ENCODE peak calls at places on chromosomes 7 and 10, in four cellular contexts. E is left ventricle myocardium inferior, T is BJ, W is AG09309. V is an unnamed sample.

GRCh38 chr7:101922631-101923275 is 105.3 kb downstream of the CUX1 start:
- DNase-seq in E (no peak), W (no peak), T (no peak), V (no peak)

GRCh38 chr7:87231243-87231642 is 11.7 kb upstream of the TMEM243 start:
- DNase-seq in E (peak; percentile 21), W (no peak), T (no peak), V (no peak)

GRCh38 chr10:68560201-68560915 is at the start of gene TET1:
- DNase-seq in T (no peak), E (peak; percentile 50), W (no peak), V (no peak)

GRCh38 chr10:663466-663751 is 26.1 kb downstream of the DIP2C start:
- DNase-seq in T (no peak), W (no peak), E (no peak), V (no peak)

GRCh38 chr10:78346721-78347120 is 313.1 kb downstream of the RPS24 start:
- DNase-seq in E (no peak), T (no peak), W (no peak), V (no peak)

GRCh38 chr10:36033808-36034207 is 391.7 kb upstream of the FZD8 start:
- DNase-seq in W (no peak), T (no peak), E (no peak), V (no peak)

GRCh38 chr7:117424090-117424829 is 3.0 kb downstream of the ASZ1 start:
- DNase-seq in W (no peak), E (no peak), T (no peak), V (no peak)

GRCh38 chr10:89213191-89213808 is 6.2 kb upstream of the CH25H start:
- DNase-seq in W (no peak), E (no peak), T (no peak), V (no peak)

GRCh38 chr10:8402469-8403074 is 348.1 kb downstream of the GATA3 start:
- DNase-seq in W (no peak), T (no peak), E (no peak), V (no peak)

GRCh38 chr7:42155836-42156540 is 81.0 kb downstream of the GLI3 start:
- DNase-seq in E (no peak), W (no peak), T (no peak), V (no peak)

GRCh38 chr7:157691521-157692155 is 354.8 kb downstream of the DNAJB6 start:
- DNase-seq in W (no peak), E (no peak), T (no peak), V (no peak)

GRCh38 chr7:69823151-69823744 is 225.0 kb downstream of the AUTS2 start:
- DNase-seq in W (no peak), E (no peak), T (no peak), V (no peak)

GRCh38 chr7:98278408-98278807 is 3.1 kb upstream of the BRI3 start:
- DNase-seq in W (no peak), T (no peak), E (no peak), V (no peak)

GRCh38 chr10:110828525-110828924 is 43.2 kb upstream of the PDCD4 start:
- DNase-seq in E (no peak), W (no peak), T (no peak), V (no peak)

GRCh38 chr7:130719550-130719949 is 14.5 kb downstream of the KLF14 start:
- DNase-seq in E (no peak), W (no peak), T (no peak), V (no peak)

GRCh38 chr10:2985729-2986232 is 81.6 kb upstream of the PFKP start:
- DNase-seq in T (no peak), E (no peak), W (no peak), V (no peak)

GRCh38 chr7:27117687-27118491 is 12.7 kb downstream of the HOXA4 start:
- DNase-seq in W (no peak), T (no peak), E (no peak), V (no peak)

GRCh38 chr7:131026297-131027003 is 292.4 kb upstream of the KLF14 start:
- DNase-seq in E (no peak), T (no peak), W (peak; percentile 52), V (no peak)

GRCh38 chr7:90660819-90661218 is 64.7 kb downstream of the CDK14 start:
- DNase-seq in E (no peak), W (no peak), T (no peak), V (no peak)

GRCh38 chr7:135290594-135290993 is 57.0 kb downstream of the STRA8 start:
- DNase-seq in E (no peak), T (no peak), W (no peak), V (no peak)

GRCh38 chr7:72577107-72577506 is 165.0 kb upstream of the CALN1 start:
- DNase-seq in E (no peak), T (no peak), W (no peak), V (no peak)

GRCh38 chr7:1663243-1663642 is 6.8 kb upstream of the ELFN1 start:
- DNase-seq in T (no peak), E (no peak), W (no peak), V (no peak)

GRCh38 chr7:80923211-80923612 is 4.4 kb upstream of the SEMA3C start:
- DNase-seq in W (no peak), E (no peak), T (no peak), V (no peak)

GRCh38 chr10:117483056-117483590 is 59.4 kb upstream of the EMX2 start:
- DNase-seq in E (no peak), T (no peak), W (no peak), V (no peak)

GRCh38 chr7:155512246-155512887 is 34.0 kb downstream of the CNPY1 start:
- DNase-seq in W (no peak), E (no peak), T (no peak), V (no peak)

GRCh38 chr7:105887569-105888199 is 11.3 kb upstream of the ATXN7L1 start:
- DNase-seq in E (no peak), W (no peak), T (no peak), V (no peak)

GRCh38 chr7:73908123-73908611 is 47.2 kb downstream of the TMEM270 start:
- DNase-seq in E (no peak), T (no peak), W (no peak), V (no peak)

GRCh38 chr7:23247602-23248335 is 1.2 kb downstream of the GPNMB start:
- DNase-seq in E (peak; percentile 45), T (no peak), W (no peak), V (no peak)
- H3K4me3 ChIP-seq in E (peak overlapping the region; percentile 77), T (peak overlapping the region; percentile 42), W (peak overlapping the region; percentile 63), V (peak overlapping the region; percentile 51)

GRCh38 chr7:35793225-35793579 is 7.7 kb upstream of the SEPTIN7 start:
- DNase-seq in E (no peak), W (no peak), T (no peak), V (no peak)
- TF ChIP-seq CTCF in E (no peak), W (no peak), T (no peak), V (no peak)

DNA sequence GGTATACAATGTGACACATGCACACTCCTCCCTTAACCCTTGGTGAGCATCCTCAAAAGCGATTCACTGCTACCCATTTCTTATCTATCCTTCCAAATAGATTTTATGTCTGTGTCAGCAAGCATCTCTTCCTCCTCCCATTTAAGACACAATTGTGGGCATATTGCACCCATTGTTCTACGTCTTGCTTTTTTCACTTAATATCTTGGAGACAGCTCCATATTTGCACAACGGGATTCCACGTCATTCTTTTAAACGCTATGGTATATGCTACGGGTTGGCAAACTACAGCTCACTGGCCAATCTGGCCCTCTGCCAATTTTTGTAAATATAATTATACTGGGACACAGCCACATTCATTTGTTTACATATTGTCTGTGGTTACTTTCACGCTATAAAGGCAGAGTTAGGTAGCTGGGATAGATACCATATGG is 88.6 kb downstream of the RNF216 start:
- DNase-seq in W (no peak), T (no peak), E (no peak), V (no peak)
- H3K4me3 ChIP-seq in W (no peak overlapping the region), T (no peak overlapping the region), E (peak overlapping the region; percentile 52), V (no peak overlapping the region)

GRCh38 chr7:25720427-25720826 is 431.6 kb upstream of the NFE2L3 start:
- DNase-seq in W (no peak), E (no peak), T (no peak), V (no peak)
- TF ChIP-seq CTCF in W (no peak), E (peak; percentile 51), T (peak; percentile 29), V (no peak)